ENCODE peak calls at places on chromosomes 3 and 15, in seven cellular contexts. Q is CD8-positive, alpha-beta memory T cell; H is astrocyte of the spinal cord; W is GM06990; E is NCI-H1436; D is iPS DF 6.9; Y is GM04503. R is an unnamed sample.
A peak's percentile ranks its signal among the peaks of the same experiment; 100 is the strongest.

GRCh38 chr3:172260381-172260780 is 187.9 kb downstream of the GHSR start:
- DNase-seq in Q (no peak), H (peak; percentile 60), W (no peak), E (no peak), D (no peak), Y (peak; percentile 81), R (no peak)

GRCh38 chr15:44029940-44030568 is 165.0 kb downstream of the FRMD5 start:
- DNase-seq in Q (no peak), H (no peak), W (no peak), E (no peak), D (no peak), Y (peak; percentile 32), R (no peak)

GRCh38 chr15:64461577-64462162 is 1.3 kb downstream of the ZNF609 start:
- DNase-seq in Q (no peak), H (no peak), W (peak; percentile 18), E (peak; percentile 14), D (no peak), Y (no peak), R (no peak)

GRCh38 chr3:13619661-13620230 is 70.8 kb downstream of the FBLN2 start:
- DNase-seq in Q (no peak), H (no peak), W (no peak), E (no peak), D (no peak), Y (no peak), R (no peak)

GRCh38 chr3:171132873-171133272 is 106.4 kb upstream of the SLC2A2 start:
- DNase-seq in Q (no peak), H (peak; percentile 54), W (no peak), E (no peak), D (no peak), Y (peak; percentile 53), R (no peak)

GRCh38 chr3:23811117-23811487 is 5.3 kb downstream of the UBE2E1 start:
- DNase-seq in Q (no peak), H (no peak), W (no peak), E (no peak), D (no peak), Y (no peak), R (no peak)

GRCh38 chr3:33372218-33373081 is 67.8 kb downstream of the UBP1 start:
- DNase-seq in Q (peak; percentile 8), H (peak; percentile 77), W (no peak), E (no peak), D (no peak), Y (no peak), R (peak; percentile 23)

GRCh38 chr3:188956839-188957489 is 214.8 kb upstream of the TPRG1 start:
- DNase-seq in Q (no peak), H (peak; percentile 80), W (no peak), E (peak; percentile 59), D (no peak), Y (no peak), R (no peak)

GRCh38 chr3:184570035-184570434 is 8.4 kb downstream of the EPHB3 start:
- DNase-seq in Q (no peak), H (no peak), W (no peak), E (no peak), D (no peak), Y (no peak), R (no peak)

GRCh38 chr15:101288905-101289513 is 6.0 kb downstream of the SNRPA1 start:
- DNase-seq in Q (no peak), H (no peak), W (no peak), E (peak; percentile 21), D (no peak), Y (no peak), R (no peak)

GRCh38 chr15:74631935-74632560 is 16.4 kb downstream of the CLK3 start:
- DNase-seq in Q (peak; percentile 38), H (peak; percentile 47), W (no peak), E (no peak), D (no peak), Y (no peak), R (peak; percentile 78)

GRCh38 chr3:182349951-182350350 is 443.4 kb upstream of the ATP11B start:
- DNase-seq in Q (no peak), H (no peak), W (no peak), E (no peak), D (no peak), Y (no peak), R (no peak)

GRCh38 chr3:134066539-134067310 is 37.0 kb upstream of the SLCO2A1 start:
- DNase-seq in Q (no peak), H (no peak), W (no peak), E (no peak), D (no peak), Y (no peak), R (no peak)

GRCh38 chr3:83523470-83524073 is 1435.2 kb upstream of the CADM2 start:
- DNase-seq in Q (no peak), H (peak; percentile 67), W (no peak), E (peak; percentile 6), D (peak; percentile 74), Y (no peak), R (no peak)

GRCh38 chr3:148792540-148792939 is 35.1 kb upstream of the CPB1 start:
- DNase-seq in Q (no peak), H (no peak), W (no peak), E (no peak), D (no peak), Y (no peak), R (no peak)

GRCh38 chr15:70054366-70054765 is 43.4 kb downstream of the TLE3 start:
- DNase-seq in Q (no peak), H (no peak), W (no peak), E (no peak), D (no peak), Y (no peak), R (no peak)

GRCh38 chr3:9647450-9647849 is 1.9 kb upstream of the MTMR14 start:
- DNase-seq in Q (no peak), H (no peak), W (no peak), E (no peak), D (no peak), Y (no peak), R (no peak)

R was measured in frontal cortex.